ENCODE peak calls at places on chromosomes 6 and 20, in ten cellular contexts. B, Q, E, A, Y, N, V, U, I and F are unnamed samples.

GRCh38 chr6:169831450-169832246 is 80.2 kb downstream of the ERMARD start:
- DNase-seq in I (peak; percentile 60), N (peak; percentile 72), V (peak; percentile 72), U (peak; percentile 56), B (peak; percentile 50), Q (peak; percentile 74), E (peak; percentile 66), A (peak; percentile 97), Y (peak; percentile 46), F (peak; percentile 78)

GRCh38 chr6:169854813-169855212 is 103.4 kb downstream of the ERMARD start:
- DNase-seq in Y (no peak), Q (peak; percentile 13), A (no peak), E (no peak), N (no peak), V (no peak), B (no peak), I (no peak), U (no peak), F (no peak)

GRCh38 chr20:1527923-1528322 is 29.6 kb downstream of the SIRPD start:
- DNase-seq in E (no peak), Q (no peak), B (no peak), A (no peak), I (no peak), V (no peak), Y (no peak), U (no peak), N (no peak), F (no peak)

GRCh38 chr20:48180039-48180438 is 394.8 kb upstream of the SULF2 start:
- DNase-seq in B (peak; percentile 92), A (no peak), U (no peak), I (peak; percentile 50), V (no peak), Q (no peak), N (peak; percentile 14), Y (peak; percentile 19), E (peak; percentile 68), F (no peak)

GRCh38 chr20:46545077-46545826 is 5.2 kb downstream of the OCSTAMP start:
- DNase-seq in E (peak; percentile 6), V (no peak), I (no peak), U (peak; percentile 65), B (no peak), Y (no peak), Q (no peak), N (peak; percentile 59), A (no peak), F (no peak)

GRCh38 chr20:40942015-40942414 is 86.6 kb upstream of the TOP1 start:
- DNase-seq in U (peak; percentile 42), Y (no peak), B (no peak), A (no peak), Q (no peak), N (no peak), I (no peak), V (no peak), E (no peak), F (no peak)

GRCh38 chr6:163536770-163537169 is 122.3 kb downstream of the QKI start:
- DNase-seq in I (no peak), N (peak; percentile 41), E (peak; percentile 57), Y (peak; percentile 38), V (no peak), B (no peak), Q (no peak), U (no peak), A (no peak), F (no peak)

GRCh38 chr6:137743493-137743892 is 123.6 kb upstream of the TNFAIP3 start:
- DNase-seq in B (no peak), Y (no peak), A (no peak), E (no peak), N (no peak), Q (no peak), V (no peak), U (no peak), I (no peak), F (no peak)

GRCh38 chr20:17568972-17569471 is 853 bp upstream of the DSTN start:
- DNase-seq in E (peak; percentile 98), U (no peak), I (peak; percentile 95), Y (peak; percentile 97), B (peak; percentile 94), Q (peak; percentile 89), A (peak; percentile 87), N (peak; percentile 97), V (peak; percentile 90), F (peak; percentile 71)

GRCh38 chr20:59560588-59561227 is 43.6 kb upstream of the PHACTR3 start:
- DNase-seq in B (peak; percentile 82), Y (no peak), I (peak; percentile 46), Q (no peak), V (no peak), U (peak; percentile 23), N (peak; percentile 30), A (no peak), E (peak; percentile 43), F (peak; percentile 48)

GRCh38 chr6:56734334-56734733 is 91.6 kb upstream of the DST start:
- DNase-seq in N (no peak), Y (no peak), I (no peak), E (peak; percentile 44), V (no peak), A (no peak), B (no peak), U (no peak), Q (no peak), F (no peak)

GRCh38 chr6:98641929-98642328 is 192.4 kb upstream of the POU3F2 start:
- DNase-seq in Y (peak; percentile 46), I (peak; percentile 77), B (no peak), Q (no peak), V (no peak), U (no peak), N (no peak), E (no peak), A (no peak), F (peak; percentile 2)

DNA sequence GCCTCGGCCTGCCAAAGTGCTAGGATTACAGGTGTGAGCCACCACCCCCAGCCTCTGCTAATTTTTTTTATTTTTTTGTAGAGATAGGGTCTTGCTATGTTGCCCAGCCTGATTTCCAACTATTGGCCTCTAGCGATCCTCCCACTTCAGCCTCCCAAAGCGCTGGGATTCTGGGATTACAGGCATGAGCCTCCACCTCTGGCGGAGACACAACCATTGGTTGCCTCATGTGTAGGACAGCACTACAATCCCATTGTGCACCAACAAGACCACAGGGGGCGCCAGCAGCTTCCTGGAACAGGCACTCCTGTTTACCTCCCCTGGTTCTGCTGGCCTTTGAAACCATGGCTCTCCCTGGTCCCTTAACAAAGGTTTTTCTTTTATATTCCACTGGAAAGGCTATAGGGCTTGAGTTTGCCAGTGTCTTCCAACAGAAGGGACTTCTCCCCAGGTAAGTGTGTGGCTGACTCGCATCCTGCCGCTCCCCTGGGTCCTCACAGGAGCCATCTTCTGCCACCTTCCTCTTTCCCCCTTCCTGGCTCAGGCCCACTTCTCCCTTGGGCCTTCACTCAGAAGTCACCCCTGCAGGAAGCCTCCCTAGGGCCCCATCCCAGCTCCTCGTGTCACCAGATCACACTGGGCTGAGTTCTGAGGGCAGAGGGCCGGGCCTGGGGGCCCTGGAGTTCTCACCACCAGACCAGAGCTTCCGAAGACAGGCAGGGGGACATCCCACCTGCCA is 39.2 kb upstream of the TLDC2 start:
- DNase-seq in Q (no peak), E (peak; percentile 69), N (peak; percentile 65), Y (peak; percentile 47), B (no peak), A (peak; percentile 95), V (peak; percentile 83), I (peak; percentile 89), U (peak; percentile 91), F (peak; percentile 78)
- TF ChIP-seq CTCF in Q (no peak), E (peak; percentile 27), N (peak; percentile 55), Y (peak; percentile 48), B (no peak), A (peak; percentile 80), V (peak; percentile 46), I (peak; percentile 94), U (peak; percentile 85), F (peak; percentile 58)

GRCh38 chr6:160071805-160072687 is 49.6 kb upstream of the SLC22A1 start:
- DNase-seq in V (no peak), B (no peak), E (no peak), U (no peak), N (peak; percentile 8), Y (no peak), Q (no peak), I (no peak), A (peak; percentile 72), F (no peak)
- TF ChIP-seq CTCF in V (no peak), B (no peak), E (peak; percentile 12), U (no peak), N (peak; percentile 23), Y (peak; percentile 42), Q (no peak), I (peak; percentile 77), A (peak; percentile 70), F (peak; percentile 16)

DNA sequence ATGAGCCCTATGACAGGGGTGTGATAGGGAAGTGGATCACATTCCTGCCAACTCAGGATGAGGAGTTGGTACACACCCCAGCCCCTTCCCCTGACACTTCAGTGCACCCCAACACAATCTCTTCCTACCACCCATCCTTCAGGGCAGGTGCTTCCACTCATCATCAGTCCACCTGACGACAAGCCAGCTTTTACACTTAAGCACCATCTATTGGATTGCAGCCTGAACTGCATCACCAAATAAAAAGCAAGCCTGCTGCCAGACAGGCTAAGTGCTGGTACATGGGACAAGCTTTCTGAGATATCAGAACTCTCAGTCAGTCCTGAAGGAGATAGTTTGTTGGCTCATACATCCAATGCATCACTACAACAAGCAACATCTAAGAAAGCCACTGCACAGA is 69.0 kb upstream of the TMEM200A start:
- DNase-seq in V (no peak), B (no peak), Q (no peak), A (peak; percentile 51), U (peak; percentile 22), E (peak; percentile 11), I (peak; percentile 15), Y (no peak), N (no peak), F (no peak)
- TF ChIP-seq CTCF in V (no peak), B (no peak), Q (no peak), A (peak; percentile 60), U (no peak), E (no peak), I (no peak), Y (no peak), N (no peak), F (no peak)

GRCh38 chr6:130132286-130132701 is 90.5 kb downstream of the SAMD3 start:
- DNase-seq in Y (no peak), I (no peak), A (no peak), N (no peak), E (no peak), V (peak; percentile 52), U (peak; percentile 78), B (no peak), Q (no peak), F (no peak)

GRCh38 chr6:130138116-130138908 is 84.4 kb downstream of the SAMD3 start:
- DNase-seq in I (no peak), V (no peak), B (no peak), Q (no peak), Y (no peak), N (no peak), U (peak; percentile 50), E (no peak), A (no peak), F (no peak)

GRCh38 chr6:130136803-130137202 is 85.9 kb downstream of the SAMD3 start:
- DNase-seq in V (no peak), Q (no peak), E (no peak), U (peak; percentile 34), N (no peak), I (no peak), Y (no peak), B (no peak), A (no peak), F (peak; percentile 2)

GRCh38 chr6:130138909-130139242 is 83.9 kb downstream of the SAMD3 start:
- DNase-seq in B (no peak), I (no peak), V (no peak), Q (no peak), Y (no peak), U (no peak), N (no peak), E (no peak), A (no peak), F (no peak)

GRCh38 chr6:130134594-130134993 is 88.2 kb downstream of the SAMD3 start:
- DNase-seq in I (no peak), V (no peak), Q (no peak), E (no peak), B (no peak), N (no peak), U (peak; percentile 47), A (no peak), Y (no peak), F (no peak)
- TF ChIP-seq CTCF in I (no peak), V (no peak), Q (no peak), E (no peak), B (no peak), N (no peak), U (no peak), A (no peak), Y (no peak), F (no peak)